ENCODE peak calls at places on chromosomes 4 and X, in four cellular contexts. Y, T, E and K are unnamed samples.

GRCh38 chr4:77044458-77045124 is 31.2 kb downstream of the CCNI start:
- DNase-seq in E (peak), Y (no peak), T (peak), K (no peak)

GRCh38 chr4:78720994-78721677 is 55.0 kb upstream of the BMP2K start:
- DNase-seq in Y (no peak), T (peak), E (peak), K (no peak)

GRCh38 chr4:70473691-70474090 is 1.7 kb downstream of the MUC7 start:
- DNase-seq in T (no peak), E (no peak), Y (no peak), K (no peak)

GRCh38 chr4:123315617-123316016 is 81.0 kb upstream of the SPRY1 start:
- DNase-seq in E (no peak), T (no peak), Y (no peak), K (no peak)

GRCh38 chr4:105765690-105766407 is 57.3 kb downstream of the GSTCD start:
- DNase-seq in T (peak), E (peak), Y (peak), K (no peak)

GRCh38 chr4:125104616-125105015 is 210.1 kb upstream of the FAT4 start:
- DNase-seq in T (no peak), Y (no peak), E (no peak), K (no peak)

GRCh38 chrX:102934624-102935023 is 2.4 kb upstream of the RAB40AL start:
- DNase-seq in Y (no peak), T (peak), E (peak), K (peak)

GRCh38 chr4:100823066-100823992 is 305.5 kb upstream of the EMCN start:
- DNase-seq in E (peak), Y (peak), T (no peak), K (peak)

GRCh38 chr4:168218663-168219062 is 99.9 kb downstream of the DDX60 start:
- DNase-seq in T (no peak), E (no peak), Y (no peak), K (no peak)

GRCh38 chr4:127410201-127410600 is 222.6 kb upstream of the INTU start:
- DNase-seq in E (no peak), Y (no peak), T (no peak), K (no peak)

GRCh38 chr4:74555843-74556242 is 110.9 kb downstream of the AREG start:
- DNase-seq in T (no peak), Y (no peak), E (no peak), K (no peak)

GRCh38 chrX:7263961-7264360 is 116.0 kb upstream of the PUDP start:
- DNase-seq in E (no peak), T (no peak), Y (no peak), K (no peak)

GRCh38 chr4:86934772-86935498 is at the start of gene AFF1:
- DNase-seq in E (peak), Y (peak), T (peak), K (peak)

GRCh38 chrX:130413415-130413814 is 11.6 kb downstream of the RBMX2 start:
- DNase-seq in E (no peak), Y (no peak), T (no peak), K (no peak)

GRCh38 chr4:79184461-79184860 is 141.4 kb downstream of the NAA11 start:
- DNase-seq in E (no peak), Y (no peak), T (no peak), K (no peak)

GRCh38 chr4:110361921-110362320 is 114.0 kb upstream of the ENPEP start:
- DNase-seq in T (no peak), E (no peak), Y (no peak), K (no peak)

GRCh38 chrX:13667940-13668339 is 15.0 kb downstream of the TCEANC start:
- DNase-seq in E (no peak), T (no peak), Y (no peak), K (no peak)

GRCh38 chrX:53084043-53084570 is 1.9 kb downstream of the TSPYL2 start:
- DNase-seq in E (no peak), Y (no peak), T (no peak), K (no peak)

GRCh38 chr4:128288689-128289106 is 1.1 kb upstream of the PGRMC2 start:
- DNase-seq in Y (no peak), T (no peak), E (no peak), K (no peak)

GRCh38 chr4:906311-907102 is 25.6 kb downstream of the GAK start:
- DNase-seq in Y (no peak), E (no peak), T (no peak), K (no peak)

GRCh38 chr4:40546972-40547371 is 82.7 kb downstream of the RBM47 start:
- DNase-seq in Y (no peak), E (no peak), T (no peak), K (no peak)

GRCh38 chrX:3939967-3940610 is 226.6 kb upstream of the PRKX start:
- DNase-seq in Y (peak), T (peak), E (no peak), K (no peak)

GRCh38 chrX:20378291-20378920 is 111.7 kb upstream of the RPS6KA3 start:
- DNase-seq in T (no peak), E (no peak), Y (no peak), K (no peak)

GRCh38 chr4:87103691-87104187 is 116.7 kb downstream of the KLHL8 start:
- DNase-seq in E (no peak), T (no peak), Y (peak), K (no peak)

GRCh38 chrX:102345916-102346315 is 93.9 kb downstream of the NXF2B start:
- DNase-seq in T (peak), Y (no peak), E (peak), K (peak)

GRCh38 chr4:15779336-15779735 is 1.2 kb downstream of the CD38 start:
- DNase-seq in Y (no peak), E (peak), T (no peak), K (no peak)

GRCh38 chr4:161419822-161420221 is 744.0 kb downstream of the FSTL5 start:
- DNase-seq in Y (no peak), T (no peak), E (peak), K (no peak)

GRCh38 chr4:143616771-143617170 is 83.7 kb downstream of the FREM3 start:
- DNase-seq in Y (no peak), E (no peak), T (no peak), K (no peak)

GRCh38 chr4:174580597-174580996 is 58.3 kb upstream of the HPGD start:
- DNase-seq in E (no peak), T (no peak), Y (no peak), K (no peak)
- TF ChIP-seq SIN3A in E (no peak), T (no peak), Y (no peak), K (no peak)

DNA sequence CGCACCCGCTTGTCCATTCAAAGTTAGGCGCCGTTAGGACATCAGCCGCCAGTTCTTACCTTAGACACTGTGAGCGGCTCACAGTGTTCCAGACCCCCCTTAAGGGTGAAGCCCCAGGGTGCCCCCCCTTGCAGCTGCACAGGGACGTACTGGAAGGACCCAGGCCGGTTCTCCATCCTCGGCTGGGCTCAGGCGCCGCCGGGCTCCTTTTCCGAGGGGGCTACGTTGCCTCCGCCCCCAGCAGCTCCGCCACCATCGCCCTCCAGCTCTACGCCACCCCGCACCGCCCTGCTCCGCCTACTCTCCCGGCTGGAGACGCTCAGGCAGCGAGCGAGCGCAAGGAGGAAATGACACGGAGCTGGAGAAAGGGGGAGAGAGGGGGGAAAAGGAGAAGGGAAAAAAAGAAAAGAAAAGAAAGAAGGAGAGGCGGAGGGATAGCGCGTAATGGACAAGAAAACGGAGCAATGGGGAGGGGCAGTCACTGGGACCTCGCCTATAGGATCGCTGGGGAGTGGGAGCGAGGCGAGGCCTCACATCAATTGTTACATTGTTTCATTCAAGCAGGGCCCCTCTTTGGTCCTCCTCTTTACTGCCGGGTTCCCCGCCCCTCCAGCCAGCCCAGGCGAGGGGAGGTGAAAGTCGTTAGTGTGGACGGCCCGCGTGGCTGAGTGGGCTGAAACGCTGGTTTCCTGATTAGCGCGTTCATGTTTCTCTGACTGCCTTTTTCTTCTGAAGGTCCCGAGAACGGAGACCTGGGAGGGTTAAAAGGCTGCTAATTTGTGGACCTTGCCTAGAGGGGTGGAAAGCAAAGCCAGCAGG is at the start of gene SHROOM4:
- DNase-seq in Y (no peak), E (peak), T (no peak), K (no peak)
- TF ChIP-seq TCF7L2 in Y (no peak), E (no peak), T (no peak), K (no peak)

DNA sequence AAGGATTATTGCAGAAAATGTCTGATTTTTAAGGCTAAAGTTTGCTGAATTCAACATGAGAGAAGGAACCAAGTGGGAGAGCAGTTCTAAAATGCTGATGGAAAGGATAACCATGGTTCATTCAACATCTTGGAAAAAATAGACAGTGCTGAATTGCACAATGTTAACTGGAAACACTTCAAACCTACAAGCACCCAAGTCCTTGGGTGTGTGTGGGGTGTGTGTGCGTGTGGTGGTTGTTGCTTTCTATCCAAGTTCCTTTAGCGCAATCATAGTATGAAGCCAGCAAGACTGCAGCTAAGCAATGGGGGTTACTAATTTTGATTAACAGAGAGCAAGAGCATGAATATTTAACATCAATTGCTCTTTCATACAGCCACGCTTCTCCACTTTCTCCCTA is 29.3 kb upstream of the SCOC start:
- DNase-seq in T (no peak), E (no peak), Y (no peak), K (no peak)
- TF ChIP-seq SIN3A in T (no peak), E (no peak), Y (no peak), K (no peak)

GRCh38 chr4:152007108-152007507 is 246.3 kb upstream of the GATB start:
- DNase-seq in T (no peak), E (no peak), Y (no peak), K (no peak)

GRCh38 chr4:152014280-152014679 is 253.5 kb upstream of the GATB start:
- DNase-seq in Y (no peak), T (no peak), E (no peak), K (no peak)

GRCh38 chr4:152009046-152009445 is 248.2 kb upstream of the GATB start:
- DNase-seq in E (no peak), T (no peak), Y (no peak), K (no peak)

GRCh38 chr4:152011469-152011868 is 250.7 kb upstream of the GATB start:
- DNase-seq in Y (no peak), E (no peak), T (no peak), K (no peak)

DNA sequence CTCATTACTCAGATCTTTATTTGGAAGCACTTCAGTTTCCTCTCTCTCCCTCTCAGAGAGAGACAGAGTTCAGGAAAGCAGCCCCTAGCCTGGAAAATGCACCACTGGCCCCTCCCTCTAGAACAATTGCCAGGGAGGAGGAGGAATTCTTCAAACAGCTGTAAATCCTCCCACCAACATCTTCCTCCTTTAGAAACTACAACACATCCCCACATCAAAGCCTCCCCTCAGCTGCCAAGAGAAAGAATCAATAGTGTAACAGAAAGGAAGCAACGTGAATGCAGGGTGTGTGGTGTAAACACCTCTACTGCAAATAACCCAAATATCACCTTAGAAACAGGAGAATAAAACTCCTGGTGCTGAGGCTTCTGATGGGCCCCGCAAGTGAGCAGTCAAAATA is 249.9 kb upstream of the GATB start:
- DNase-seq in E (no peak), Y (no peak), T (no peak), K (no peak)
- TF ChIP-seq TCF7L2 in E (no peak), Y (no peak), T (no peak), K (no peak)

DNA sequence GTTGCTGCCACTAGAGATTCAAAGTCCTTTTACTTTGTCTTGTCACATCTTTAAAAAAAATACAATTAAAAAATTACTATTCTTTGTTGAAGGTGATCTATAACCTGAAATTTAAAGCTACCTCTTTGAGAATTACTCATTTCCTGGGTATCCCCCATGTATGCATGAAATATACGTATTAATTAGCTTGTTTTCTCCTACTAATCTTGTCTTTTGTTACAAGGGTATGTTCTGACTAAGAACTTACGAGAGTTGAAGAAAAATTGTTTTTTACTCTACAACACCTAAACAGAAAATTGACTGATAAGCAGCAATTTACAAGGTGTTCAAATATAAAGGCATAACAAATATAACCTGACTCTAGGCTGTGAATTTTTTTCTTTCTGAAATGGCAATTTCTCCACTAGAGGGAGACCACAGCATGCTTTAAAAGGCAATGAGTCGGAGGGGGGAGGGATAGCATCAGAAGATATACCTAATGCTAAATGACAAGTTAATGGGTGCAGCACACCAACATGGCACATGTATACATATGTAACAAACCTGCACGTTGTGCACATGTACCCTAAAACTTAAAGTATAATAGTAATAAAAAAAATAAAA is 249.6 kb downstream of the OPHN1 start:
- DNase-seq in E (peak), T (peak), Y (no peak), K (no peak)
- TF ChIP-seq SIN3A in E (no peak), T (no peak), Y (no peak), K (no peak)

GRCh38 chr4:48139688-48140087 is 5.6 kb upstream of the TXK start:
- DNase-seq in Y (no peak), E (no peak), T (no peak), K (no peak)
- TF ChIP-seq TCF7L2 in Y (no peak), E (no peak), T (no peak), K (no peak)